ENCODE peak calls at places on chromosome 21, in nine cellular contexts. One of them, this sample, is unnamed.

GRCh38 chr21:39312112-39313041 is 1.1 kb downstream of the BRWD1 start:
- DNase-seq in body of pancreas: peak; percentile 93
- DNase-seq in astrocyte of the cerebellum: peak; percentile 68
- DNase-seq in GM23338: peak; percentile 89
- DNase-seq in psoas muscle: peak; percentile 91
- DNase-seq in astrocyte of the spinal cord: peak; percentile 90
- DNase-seq in heart left ventricle: peak; percentile 96
- DNase-seq in right cardiac atrium: peak; percentile 97
- DNase-seq in prostate gland: peak; percentile 95
- DNase-seq in this sample: peak; percentile 96

GRCh38 chr21:26506951-26507350 is 66.1 kb downstream of the CYYR1 start:
- DNase-seq in prostate gland: no peak
- DNase-seq in psoas muscle: no peak
- DNase-seq in heart left ventricle: no peak
- DNase-seq in astrocyte of the cerebellum: no peak
- DNase-seq in astrocyte of the spinal cord: peak; percentile 70
- DNase-seq in GM23338: no peak
- DNase-seq in right cardiac atrium: no peak
- DNase-seq in body of pancreas: no peak
- DNase-seq in this sample: no peak

GRCh38 chr21:42193721-42194120 is 25.2 kb upstream of the ABCG1 start:
- DNase-seq in GM23338: no peak
- DNase-seq in right cardiac atrium: no peak
- DNase-seq in psoas muscle: no peak
- DNase-seq in astrocyte of the cerebellum: no peak
- DNase-seq in prostate gland: no peak
- DNase-seq in body of pancreas: no peak
- DNase-seq in heart left ventricle: no peak
- DNase-seq in astrocyte of the spinal cord: no peak
- DNase-seq in this sample: no peak

GRCh38 chr21:38511662-38512243 is 13.5 kb upstream of the ERG start:
- DNase-seq in astrocyte of the cerebellum: no peak
- DNase-seq in heart left ventricle: no peak
- DNase-seq in right cardiac atrium: no peak
- DNase-seq in body of pancreas: no peak
- DNase-seq in GM23338: no peak
- DNase-seq in psoas muscle: no peak
- DNase-seq in astrocyte of the spinal cord: no peak
- DNase-seq in prostate gland: no peak
- DNase-seq in this sample: no peak

GRCh38 chr21:41488080-41488479 is 19.9 kb downstream of the TMPRSS2 start:
- DNase-seq in prostate gland: no peak
- DNase-seq in psoas muscle: no peak
- DNase-seq in astrocyte of the cerebellum: no peak
- DNase-seq in heart left ventricle: no peak
- DNase-seq in body of pancreas: peak; percentile 71
- DNase-seq in right cardiac atrium: no peak
- DNase-seq in GM23338: no peak
- DNase-seq in astrocyte of the spinal cord: no peak
- DNase-seq in this sample: no peak

GRCh38 chr21:35635261-35635660 is 425.1 kb downstream of the SETD4 start:
- DNase-seq in right cardiac atrium: no peak
- DNase-seq in astrocyte of the spinal cord: peak; percentile 66
- DNase-seq in GM23338: no peak
- DNase-seq in prostate gland: no peak
- DNase-seq in psoas muscle: no peak
- DNase-seq in body of pancreas: no peak
- DNase-seq in astrocyte of the cerebellum: no peak
- DNase-seq in heart left ventricle: no peak
- DNase-seq in this sample: no peak

GRCh38 chr21:31514598-31514997 is 144.9 kb upstream of the SOD1 start:
- DNase-seq in GM23338: peak; percentile 66
- DNase-seq in astrocyte of the cerebellum: no peak
- DNase-seq in right cardiac atrium: no peak
- DNase-seq in astrocyte of the spinal cord: peak; percentile 61
- DNase-seq in body of pancreas: peak; percentile 49
- DNase-seq in heart left ventricle: no peak
- DNase-seq in prostate gland: peak; percentile 29
- DNase-seq in psoas muscle: no peak
- DNase-seq in this sample: peak; percentile 74

GRCh38 chr21:34923202-34923601 is 125.9 kb downstream of the RUNX1 start:
- DNase-seq in prostate gland: no peak
- DNase-seq in psoas muscle: no peak
- DNase-seq in GM23338: no peak
- DNase-seq in body of pancreas: no peak
- DNase-seq in right cardiac atrium: no peak
- DNase-seq in astrocyte of the spinal cord: no peak
- DNase-seq in astrocyte of the cerebellum: no peak
- DNase-seq in heart left ventricle: no peak
- DNase-seq in this sample: no peak

GRCh38 chr21:20639026-20639425 is 359.2 kb upstream of the NCAM2 start:
- DNase-seq in prostate gland: no peak
- DNase-seq in psoas muscle: no peak
- DNase-seq in right cardiac atrium: no peak
- DNase-seq in astrocyte of the cerebellum: no peak
- DNase-seq in body of pancreas: no peak
- DNase-seq in heart left ventricle: no peak
- DNase-seq in GM23338: no peak
- DNase-seq in astrocyte of the spinal cord: peak; percentile 15
- DNase-seq in this sample: no peak

GRCh38 chr21:33541105-33541711 is 709 bp downstream of the GART start:
- DNase-seq in astrocyte of the cerebellum: no peak
- DNase-seq in right cardiac atrium: no peak
- DNase-seq in GM23338: peak; percentile 32
- DNase-seq in body of pancreas: no peak
- DNase-seq in psoas muscle: peak; percentile 13
- DNase-seq in astrocyte of the spinal cord: peak; percentile 29
- DNase-seq in heart left ventricle: no peak
- DNase-seq in prostate gland: no peak
- DNase-seq in this sample: no peak

GRCh38 chr21:33539612-33540011 is 2.3 kb downstream of the GART start:
- DNase-seq in prostate gland: no peak
- DNase-seq in body of pancreas: no peak
- DNase-seq in astrocyte of the spinal cord: no peak
- DNase-seq in GM23338: no peak
- DNase-seq in psoas muscle: no peak
- DNase-seq in right cardiac atrium: no peak
- DNase-seq in heart left ventricle: no peak
- DNase-seq in astrocyte of the cerebellum: no peak
- DNase-seq in this sample: no peak

GRCh38 chr21:33541756-33542639 is at the start of gene GART:
- DNase-seq in body of pancreas: peak; percentile 84
- DNase-seq in astrocyte of the spinal cord: peak; percentile 77
- DNase-seq in prostate gland: peak; percentile 79
- DNase-seq in heart left ventricle: peak; percentile 91
- DNase-seq in right cardiac atrium: peak; percentile 94
- DNase-seq in astrocyte of the cerebellum: peak; percentile 32
- DNase-seq in GM23338: peak; percentile 94
- DNase-seq in psoas muscle: peak; percentile 87
- DNase-seq in this sample: peak; percentile 88

GRCh38 chr21:33542640-33543504 is at the start of gene SON:
- DNase-seq in astrocyte of the cerebellum: peak; percentile 98
- DNase-seq in psoas muscle: peak; percentile 99
- DNase-seq in prostate gland: peak; percentile 99
- DNase-seq in body of pancreas: peak; percentile 99
- DNase-seq in astrocyte of the spinal cord: peak; percentile 99
- DNase-seq in right cardiac atrium: peak; percentile 99
- DNase-seq in GM23338: peak; percentile 99
- DNase-seq in heart left ventricle: peak; percentile 99
- DNase-seq in this sample: peak; percentile 100

DNA sequence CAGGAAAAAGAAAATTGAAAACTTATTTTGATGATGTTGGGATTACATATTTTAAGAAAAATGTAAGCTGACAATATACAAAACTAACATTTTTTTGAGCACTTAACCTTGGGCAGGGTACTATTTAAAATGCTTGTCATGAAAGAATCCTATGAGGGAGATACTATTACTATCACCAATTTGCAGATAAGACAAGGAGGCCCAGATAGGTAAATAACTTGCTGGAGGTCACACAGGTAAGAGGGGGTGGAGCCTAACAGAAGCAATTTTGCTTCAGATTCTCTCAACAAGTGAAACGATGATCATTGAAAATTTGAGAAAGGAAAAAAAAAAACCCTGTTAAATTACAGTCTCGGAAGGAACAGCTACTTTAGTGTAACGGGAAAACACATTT is 1.2 kb downstream of the GART start:
- DNase-seq in heart left ventricle: no peak
- DNase-seq in right cardiac atrium: no peak
- DNase-seq in body of pancreas: no peak
- DNase-seq in GM23338: peak; percentile 32
- DNase-seq in astrocyte of the cerebellum: no peak
- DNase-seq in astrocyte of the spinal cord: no peak
- DNase-seq in prostate gland: no peak
- DNase-seq in psoas muscle: no peak
- DNase-seq in this sample: no peak
- H3K4me3 ChIP-seq in heart left ventricle: no peak overlapping the region
- H3K4me3 ChIP-seq in right cardiac atrium: no peak overlapping the region
- H3K4me3 ChIP-seq in body of pancreas: no peak overlapping the region
- H3K4me3 ChIP-seq in GM23338: peak overlapping the region; percentile 97
- H3K4me3 ChIP-seq in astrocyte of the cerebellum: peak overlapping the region; percentile 78
- H3K4me3 ChIP-seq in astrocyte of the spinal cord: peak overlapping the region; percentile 89
- H3K4me3 ChIP-seq in prostate gland: no peak overlapping the region
- H3K4me3 ChIP-seq in psoas muscle: peak overlapping the region; percentile 84
- H3K4me3 ChIP-seq in this sample: peak overlapping the region; percentile 93

DNA sequence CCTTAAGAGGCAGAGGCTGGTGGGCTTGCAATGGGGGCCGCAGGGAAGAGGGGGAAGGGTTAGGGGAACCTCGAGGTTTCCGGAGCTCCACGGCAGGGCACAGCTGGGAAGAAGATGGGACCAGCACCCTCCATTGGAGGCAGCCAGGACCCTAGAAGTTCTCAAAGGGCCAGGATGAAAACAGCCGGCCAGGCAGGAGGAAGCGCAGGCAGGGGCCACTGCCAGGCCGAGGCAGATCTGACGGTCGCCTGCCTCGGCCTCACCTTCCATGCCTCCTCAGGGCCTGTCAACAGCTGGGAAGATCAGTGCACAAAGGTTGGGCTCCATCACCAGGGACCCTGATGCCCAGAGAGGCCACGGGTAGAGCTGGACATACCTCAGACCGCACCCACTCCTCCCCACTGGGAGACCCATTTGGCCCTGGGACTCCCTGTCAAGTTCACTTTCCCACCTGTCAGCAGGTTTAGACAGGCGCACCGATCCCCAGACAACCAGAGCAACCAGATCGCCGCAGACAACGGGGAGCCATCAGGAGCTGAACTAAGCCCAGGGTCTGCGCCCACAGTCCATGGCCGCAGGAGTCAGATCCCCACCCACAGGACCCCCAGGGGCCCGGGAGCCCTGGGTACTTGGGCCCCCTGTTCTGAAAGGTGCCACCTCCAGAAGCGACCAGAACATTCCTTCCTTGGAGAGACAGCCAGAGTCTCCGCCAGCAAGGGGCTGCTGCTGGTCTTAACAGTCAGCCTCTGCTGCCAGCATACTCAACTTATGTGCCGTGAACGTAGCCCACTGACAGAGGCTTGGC is 2.2 kb downstream of the SLC19A1 start:
- DNase-seq in psoas muscle: no peak
- DNase-seq in heart left ventricle: peak; percentile 46
- DNase-seq in body of pancreas: no peak
- DNase-seq in GM23338: no peak
- DNase-seq in astrocyte of the cerebellum: no peak
- DNase-seq in astrocyte of the spinal cord: no peak
- DNase-seq in right cardiac atrium: peak; percentile 49
- DNase-seq in prostate gland: no peak
- DNase-seq in this sample: no peak
- H3K4me3 ChIP-seq in psoas muscle: no peak overlapping the region
- H3K4me3 ChIP-seq in heart left ventricle: no peak overlapping the region
- H3K4me3 ChIP-seq in body of pancreas: no peak overlapping the region
- H3K4me3 ChIP-seq in GM23338: no peak overlapping the region
- H3K4me3 ChIP-seq in astrocyte of the cerebellum: no peak overlapping the region
- H3K4me3 ChIP-seq in astrocyte of the spinal cord: no peak overlapping the region
- H3K4me3 ChIP-seq in right cardiac atrium: no peak overlapping the region
- H3K4me3 ChIP-seq in prostate gland: no peak overlapping the region
- H3K4me3 ChIP-seq in this sample: no peak overlapping the region

DNA sequence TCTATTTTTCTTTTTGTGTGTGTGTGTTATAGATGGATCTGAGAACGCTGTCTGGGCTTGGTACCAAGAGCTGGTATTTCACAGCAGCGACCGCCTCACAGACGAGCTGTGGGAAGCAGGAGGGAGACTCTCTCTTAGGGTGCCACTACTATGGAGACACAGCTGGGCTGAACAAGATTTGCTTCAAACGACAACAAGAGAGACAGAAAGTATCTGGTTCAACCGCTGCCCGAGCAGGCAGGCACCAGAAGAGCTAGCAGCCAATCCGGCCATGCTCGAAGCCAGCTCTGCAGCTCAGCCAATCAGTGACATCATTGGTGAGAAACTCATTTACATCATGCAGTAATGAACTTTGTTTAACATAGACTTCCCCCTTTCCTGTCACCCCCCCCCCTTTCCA is 341.3 kb downstream of the USP25 start:
- DNase-seq in psoas muscle: peak; percentile 23
- DNase-seq in astrocyte of the cerebellum: peak; percentile 53
- DNase-seq in astrocyte of the spinal cord: peak; percentile 64
- DNase-seq in body of pancreas: no peak
- DNase-seq in right cardiac atrium: no peak
- DNase-seq in heart left ventricle: no peak
- DNase-seq in GM23338: peak; percentile 21
- DNase-seq in prostate gland: peak; percentile 32
- DNase-seq in this sample: peak; percentile 19
- H3K4me3 ChIP-seq in psoas muscle: peak overlapping the region; percentile 54
- H3K4me3 ChIP-seq in astrocyte of the cerebellum: peak overlapping the region; percentile 48
- H3K4me3 ChIP-seq in astrocyte of the spinal cord: peak overlapping the region; percentile 44
- H3K4me3 ChIP-seq in body of pancreas: no peak overlapping the region
- H3K4me3 ChIP-seq in right cardiac atrium: peak overlapping the region; percentile 43
- H3K4me3 ChIP-seq in heart left ventricle: peak overlapping the region; percentile 23
- H3K4me3 ChIP-seq in GM23338: no peak overlapping the region
- H3K4me3 ChIP-seq in prostate gland: peak overlapping the region; percentile 29
- H3K4me3 ChIP-seq in this sample: peak overlapping the region; percentile 56

GRCh38 chr21:45898781-45899180 is 82.8 kb upstream of the COL6A1 start:
- DNase-seq in GM23338: no peak
- DNase-seq in body of pancreas: no peak
- DNase-seq in right cardiac atrium: peak; percentile 32
- DNase-seq in heart left ventricle: no peak
- DNase-seq in psoas muscle: peak; percentile 2
- DNase-seq in prostate gland: no peak
- DNase-seq in astrocyte of the spinal cord: no peak
- DNase-seq in astrocyte of the cerebellum: no peak
- DNase-seq in this sample: no peak

GRCh38 chr21:45898028-45898350 is 83.6 kb upstream of the COL6A1 start:
- DNase-seq in body of pancreas: no peak
- DNase-seq in psoas muscle: peak; percentile 4
- DNase-seq in astrocyte of the cerebellum: no peak
- DNase-seq in right cardiac atrium: peak; percentile 41
- DNase-seq in GM23338: no peak
- DNase-seq in heart left ventricle: no peak
- DNase-seq in prostate gland: no peak
- DNase-seq in astrocyte of the spinal cord: no peak
- DNase-seq in this sample: no peak

GRCh38 chr21:45900034-45900868 is 81.3 kb upstream of the COL6A1 start:
- DNase-seq in body of pancreas: no peak
- DNase-seq in GM23338: no peak
- DNase-seq in right cardiac atrium: no peak
- DNase-seq in psoas muscle: peak; percentile 10
- DNase-seq in prostate gland: no peak
- DNase-seq in astrocyte of the spinal cord: no peak
- DNase-seq in heart left ventricle: no peak
- DNase-seq in astrocyte of the cerebellum: no peak
- DNase-seq in this sample: no peak

GRCh38 chr21:45901061-45901690 is 80.4 kb upstream of the COL6A1 start:
- DNase-seq in psoas muscle: no peak
- DNase-seq in heart left ventricle: no peak
- DNase-seq in astrocyte of the cerebellum: no peak
- DNase-seq in prostate gland: no peak
- DNase-seq in astrocyte of the spinal cord: no peak
- DNase-seq in right cardiac atrium: peak; percentile 44
- DNase-seq in body of pancreas: no peak
- DNase-seq in GM23338: no peak
- DNase-seq in this sample: no peak

GRCh38 chr21:45899317-45900033 is 82.1 kb upstream of the COL6A1 start:
- DNase-seq in astrocyte of the spinal cord: no peak
- DNase-seq in astrocyte of the cerebellum: no peak
- DNase-seq in GM23338: no peak
- DNase-seq in psoas muscle: peak; percentile 7
- DNase-seq in heart left ventricle: peak; percentile 47
- DNase-seq in body of pancreas: no peak
- DNase-seq in right cardiac atrium: peak; percentile 23
- DNase-seq in prostate gland: no peak
- DNase-seq in this sample: no peak
- H3K4me3 ChIP-seq in astrocyte of the spinal cord: no peak overlapping the region
- H3K4me3 ChIP-seq in astrocyte of the cerebellum: no peak overlapping the region
- H3K4me3 ChIP-seq in GM23338: no peak overlapping the region
- H3K4me3 ChIP-seq in psoas muscle: no peak overlapping the region
- H3K4me3 ChIP-seq in heart left ventricle: no peak overlapping the region
- H3K4me3 ChIP-seq in body of pancreas: no peak overlapping the region
- H3K4me3 ChIP-seq in right cardiac atrium: no peak overlapping the region
- H3K4me3 ChIP-seq in prostate gland: no peak overlapping the region
- H3K4me3 ChIP-seq in this sample: no peak overlapping the region

This sample was measured in testis.